ENCODE peak calls at places on chromosomes 11 and 22, in five cellular contexts. M, J, H, S and O are unnamed samples.

GRCh38 chr22:23269441-23270211 is 89.3 kb downstream of the BCR start:
- DNase-seq in M (no peak), J (no peak), H (no peak), S (no peak), O (no peak)

GRCh38 chr11:121716060-121716459 is 263.3 kb upstream of the SORL1-AS1 start:
- DNase-seq in M (no peak), J (peak), H (no peak), S (no peak), O (no peak)

GRCh38 chr22:47125603-47126002 is 363.2 kb downstream of the TBC1D22A start:
- DNase-seq in M (no peak), J (no peak), H (no peak), S (no peak), O (no peak)

GRCh38 chr11:106463154-106463553 is 385.7 kb downstream of the AASDHPPT start:
- DNase-seq in M (no peak), J (no peak), H (no peak), S (no peak), O (no peak)

GRCh38 chr11:46658259-46658658 is 40.9 kb downstream of the ATG13 start:
- DNase-seq in M (no peak), J (peak), H (no peak), S (no peak), O (no peak)

GRCh38 chr22:47474464-47474863 is 712.0 kb downstream of the TBC1D22A start:
- DNase-seq in M (no peak), J (no peak), H (no peak), S (no peak), O (no peak)

GRCh38 chr11:13284776-13285588 is 7.4 kb downstream of the BMAL1 start:
- DNase-seq in M (no peak), J (no peak), H (no peak), S (no peak), O (no peak)

GRCh38 chr22:46734830-46735453 is 3.1 kb downstream of the CERK start:
- DNase-seq in M (peak), J (no peak), H (peak), S (no peak), O (peak)

GRCh38 chr11:35549787-35550186 is 24.4 kb upstream of the PAMR1 start:
- DNase-seq in M (no peak), J (peak), H (no peak), S (peak), O (no peak)